ENCODE peak calls at places on chromosomes 7 and 10, in six cellular contexts. J is pancreas, H is esophagus squamous epithelium, N is cardiac muscle cell, W is HCT116, K is AG10803. Q is an unnamed sample.

GRCh38 chr10:53314856-53315255 is 542.3 kb upstream of the MBL2 start:
- DNase-seq in J (no peak), H (no peak), N (peak), W (no peak), K (peak), Q (no peak)

GRCh38 chr10:78600740-78601139 is 468.0 kb upstream of the ZMIZ1 start:
- DNase-seq in J (no peak), H (no peak), N (peak), W (no peak), K (peak), Q (no peak)

GRCh38 chr7:149620961-149621360 is 123.4 kb upstream of the ZNF746 start:
- DNase-seq in J (no peak), H (no peak), N (no peak), W (no peak), K (no peak), Q (peak)

GRCh38 chr10:686155-686931 is 3.1 kb downstream of the DIP2C start:
- DNase-seq in J (no peak), H (no peak), N (no peak), W (no peak), K (no peak), Q (peak)

GRCh38 chr7:134722786-134723322 is 56.6 kb upstream of the CALD1 start:
- DNase-seq in J (no peak), H (no peak), N (no peak), W (no peak), K (no peak), Q (no peak)

GRCh38 chr7:157890921-157891401 is 554.2 kb downstream of the DNAJB6 start:
- DNase-seq in J (no peak), H (no peak), N (no peak), W (no peak), K (no peak), Q (peak)

GRCh38 chr10:60446070-60446833 is 56.6 kb upstream of the ANK3 start:
- DNase-seq in J (no peak), H (no peak), N (peak), W (no peak), K (no peak), Q (no peak)

GRCh38 chr10:80104066-80104926 is 25.8 kb downstream of the TMEM254 start:
- DNase-seq in J (no peak), H (no peak), N (peak), W (no peak), K (peak), Q (peak)

GRCh38 chr7:96729795-96730194 is 20.1 kb upstream of the SEM1 start:
- DNase-seq in J (no peak), H (no peak), N (no peak), W (no peak), K (no peak), Q (no peak)

GRCh38 chr10:126073606-126074005 is 177.2 kb downstream of the FANK1 start:
- DNase-seq in J (no peak), H (no peak), N (no peak), W (no peak), K (peak), Q (no peak)

GRCh38 chr7:142066536-142066935 is 45.0 kb upstream of the MGAM2 start:
- DNase-seq in J (no peak), H (no peak), N (no peak), W (no peak), K (no peak), Q (no peak)

GRCh38 chr10:117818696-117819095 is 228.0 kb downstream of the RAB11FIP2 start:
- DNase-seq in J (no peak), H (no peak), N (no peak), W (no peak), K (peak), Q (no peak)

GRCh38 chr7:43602271-43602670 is 19.4 kb downstream of the STK17A start:
- DNase-seq in J (no peak), H (no peak), N (no peak), W (no peak), K (no peak), Q (no peak)

GRCh38 chr10:82544377-82544776 is 669.4 kb downstream of the NRG3 start:
- DNase-seq in J (no peak), H (no peak), N (no peak), W (no peak), K (no peak), Q (no peak)

GRCh38 chr10:49080071-49080470 is 35.3 kb downstream of the VSTM4 start:
- DNase-seq in J (no peak), H (no peak), N (peak), W (no peak), K (peak), Q (no peak)

GRCh38 chr7:55130079-55130476 is 111.3 kb downstream of the EGFR start:
- DNase-seq in J (no peak), H (no peak), N (peak), W (no peak), K (peak), Q (no peak)

GRCh38 chr7:130598056-130598455 is 70.5 kb downstream of the COPG2 start:
- DNase-seq in J (no peak), H (no peak), N (no peak), W (no peak), K (no peak), Q (no peak)

GRCh38 chr10:116451956-116452720 is 24.5 kb downstream of the PNLIPRP3 start:
- DNase-seq in J (no peak), H (no peak), N (no peak), W (no peak), K (no peak), Q (no peak)

GRCh38 chr7:101243786-101244384 is 996 bp downstream of the FIS1 start:
- DNase-seq in J (peak), H (no peak), N (peak), W (no peak), K (peak), Q (no peak)

GRCh38 chr7:29400435-29400834 is 163.2 kb upstream of the PRR15 start:
- DNase-seq in J (no peak), H (no peak), N (no peak), W (no peak), K (no peak), Q (no peak)

GRCh38 chr10:29737209-29737565 is 102.4 kb upstream of the SVIL start:
- DNase-seq in J (no peak), H (no peak), N (no peak), W (no peak), K (no peak), Q (no peak)

GRCh38 chr7:25360471-25360870 is 132.2 kb upstream of the NPVF start:
- DNase-seq in J (no peak), H (no peak), N (no peak), W (no peak), K (no peak), Q (no peak)

GRCh38 chr10:20855398-20856038 is 41.6 kb downstream of the NEBL start:
- DNase-seq in J (no peak), H (no peak), N (peak), W (no peak), K (peak), Q (no peak)

GRCh38 chr10:132749428-132749780 is 36.5 kb downstream of the NKX6-2 start:
- DNase-seq in J (no peak), H (no peak), N (no peak), W (no peak), K (no peak), Q (no peak)

GRCh38 chr7:94432799-94433198 is 38.1 kb downstream of the COL1A2 start:
- DNase-seq in J (no peak), H (no peak), N (peak), W (no peak), K (peak), Q (no peak)

GRCh38 chr7:85593355-85593754 is 406.5 kb upstream of the SEMA3D start:
- DNase-seq in J (no peak), H (no peak), N (no peak), W (no peak), K (no peak), Q (no peak)

GRCh38 chr7:135914346-135914745 is 62.8 kb downstream of the MTPN start:
- DNase-seq in J (no peak), H (no peak), N (no peak), W (no peak), K (no peak), Q (no peak)

GRCh38 chr10:103197177-103197576 is 4.1 kb upstream of the NT5C2 start:
- DNase-seq in J (no peak), H (no peak), N (peak), W (peak), K (peak), Q (no peak)

GRCh38 chr10:124522903-124523260 is 61.3 kb downstream of the LHPP start:
- DNase-seq in J (no peak), H (no peak), N (no peak), W (no peak), K (no peak), Q (no peak)
- H3K4me3 ChIP-seq in J (no peak), H (peak), N (no peak), W (no peak), K (no peak), Q (peak)

GRCh38 chr10:124450010-124450782 is at the start of gene NKX1-2:
- DNase-seq in J (no peak), H (no peak), N (no peak), W (peak), K (no peak), Q (no peak)

GRCh38 chr10:124450783-124451057 is 885 bp upstream of the NKX1-2 start:
- DNase-seq in J (no peak), H (no peak), N (no peak), W (no peak), K (no peak), Q (no peak)

GRCh38 chr10:124447741-124448466 is 1.9 kb downstream of the NKX1-2 start:
- DNase-seq in J (no peak), H (no peak), N (no peak), W (no peak), K (no peak), Q (no peak)

GRCh38 chr10:124448696-124449169 is 1.1 kb downstream of the NKX1-2 start:
- DNase-seq in J (no peak), H (no peak), N (no peak), W (no peak), K (no peak), Q (no peak)

DNA sequence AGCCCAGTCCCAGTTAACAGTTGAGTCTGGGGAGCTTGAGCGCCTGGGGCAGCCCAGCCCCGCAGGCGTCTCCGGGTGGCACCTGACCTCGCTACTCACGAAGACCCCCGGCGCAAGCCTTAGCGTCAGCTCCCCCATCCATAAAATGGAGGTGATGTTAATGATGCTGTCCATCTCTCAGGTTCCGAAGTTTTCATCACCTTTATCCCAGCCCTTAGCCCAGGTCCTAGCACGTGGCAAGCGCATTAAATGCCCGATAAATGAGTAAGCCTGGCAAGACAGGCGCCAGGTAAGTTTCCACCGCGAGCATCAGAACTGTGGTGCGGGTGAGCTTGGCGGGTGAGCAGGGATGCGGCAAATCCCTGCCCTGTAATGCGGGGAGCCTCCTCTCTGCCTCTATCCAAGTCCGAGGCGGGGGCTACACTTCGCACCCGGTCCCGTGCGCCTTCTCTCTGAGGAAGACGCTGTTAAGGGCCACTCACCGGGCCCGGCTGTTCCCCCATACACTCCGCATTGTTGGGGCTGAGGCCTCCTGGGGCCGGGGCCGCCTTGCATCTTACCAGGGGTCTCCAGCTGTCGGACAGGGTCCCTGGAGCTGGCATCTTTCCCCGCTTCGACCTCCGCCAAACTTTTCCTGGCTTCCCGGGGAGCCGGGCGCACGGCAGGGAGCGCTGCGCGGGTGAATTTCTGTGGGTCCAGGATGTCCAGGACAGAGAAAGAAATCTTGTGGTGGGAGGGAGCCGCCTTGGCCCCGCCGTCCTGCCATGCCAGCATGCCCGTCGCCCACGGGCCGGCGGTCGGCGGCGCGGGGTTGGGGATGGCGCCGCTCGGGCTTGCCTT is 445 bp downstream of the NKX1-2 start:
- DNase-seq in J (no peak), H (no peak), N (no peak), W (no peak), K (no peak), Q (no peak)
- H3K4me3 ChIP-seq in J (no peak), H (peak), N (peak), W (peak), K (no peak), Q (peak)

GRCh38 chr7:92645114-92645497 is 54.9 kb upstream of the FAM133B start:
- DNase-seq in J (no peak), H (no peak), N (peak), W (no peak), K (no peak), Q (no peak)

GRCh38 chr7:92646966-92647625 is 56.9 kb upstream of the FAM133B start:
- DNase-seq in J (no peak), H (no peak), N (no peak), W (no peak), K (no peak), Q (no peak)

GRCh38 chr7:92644406-92645113 is 54.4 kb upstream of the FAM133B start:
- DNase-seq in J (no peak), H (no peak), N (peak), W (no peak), K (peak), Q (no peak)

GRCh38 chr7:92643821-92644220 is 53.6 kb upstream of the FAM133B start:
- DNase-seq in J (no peak), H (no peak), N (peak), W (no peak), K (no peak), Q (no peak)

DNA sequence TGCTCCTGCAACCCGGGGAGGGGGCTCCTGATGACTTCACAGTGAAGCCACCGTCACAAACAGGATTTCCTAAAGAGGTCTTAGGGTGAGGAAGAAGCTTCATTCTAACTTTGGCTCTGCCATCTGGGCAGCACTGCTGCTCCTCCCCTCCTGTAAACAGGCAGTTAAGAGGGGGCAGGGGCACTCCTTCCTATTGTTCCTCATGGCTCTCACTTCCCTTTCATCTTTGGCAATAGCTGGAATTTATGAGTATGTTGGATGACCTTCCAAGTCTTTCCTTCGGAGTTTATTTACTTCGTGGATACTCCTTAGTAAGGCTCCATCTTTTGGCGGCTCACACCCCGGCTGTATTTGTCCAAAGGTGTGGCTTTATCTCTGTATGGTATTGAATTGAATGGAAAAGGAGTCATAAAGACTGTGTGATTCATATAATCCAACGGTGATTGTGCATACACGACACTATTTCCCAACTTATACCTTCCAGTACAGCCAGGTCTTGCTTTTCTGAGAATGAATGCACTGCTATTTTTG is 55.4 kb upstream of the FAM133B start:
- DNase-seq in J (no peak), H (no peak), N (peak), W (peak), K (no peak), Q (no peak)
- H3K4me3 ChIP-seq in J (no peak), H (no peak), N (no peak), W (no peak), K (no peak), Q (no peak)

GRCh38 chr10:71316081-71316785 is 2.8 kb upstream of the SLC29A3 start:
- DNase-seq in J (no peak), H (no peak), N (peak), W (no peak), K (peak), Q (no peak)

GRCh38 chr10:71312220-71312619 is 6.8 kb upstream of the SLC29A3 start:
- DNase-seq in J (no peak), H (no peak), N (no peak), W (no peak), K (no peak), Q (no peak)

GRCh38 chr10:71312840-71313789 is 5.9 kb upstream of the SLC29A3 start:
- DNase-seq in J (no peak), H (no peak), N (peak), W (no peak), K (peak), Q (peak)

GRCh38 chr10:71314694-71315225 is 4.3 kb upstream of the SLC29A3 start:
- DNase-seq in J (no peak), H (no peak), N (no peak), W (no peak), K (no peak), Q (no peak)

GRCh38 chr10:71314028-71314693 is 4.9 kb upstream of the SLC29A3 start:
- DNase-seq in J (peak), H (peak), N (peak), W (peak), K (peak), Q (no peak)
- H3K4me3 ChIP-seq in J (no peak), H (peak), N (peak), W (no peak), K (peak), Q (peak)

DNA sequence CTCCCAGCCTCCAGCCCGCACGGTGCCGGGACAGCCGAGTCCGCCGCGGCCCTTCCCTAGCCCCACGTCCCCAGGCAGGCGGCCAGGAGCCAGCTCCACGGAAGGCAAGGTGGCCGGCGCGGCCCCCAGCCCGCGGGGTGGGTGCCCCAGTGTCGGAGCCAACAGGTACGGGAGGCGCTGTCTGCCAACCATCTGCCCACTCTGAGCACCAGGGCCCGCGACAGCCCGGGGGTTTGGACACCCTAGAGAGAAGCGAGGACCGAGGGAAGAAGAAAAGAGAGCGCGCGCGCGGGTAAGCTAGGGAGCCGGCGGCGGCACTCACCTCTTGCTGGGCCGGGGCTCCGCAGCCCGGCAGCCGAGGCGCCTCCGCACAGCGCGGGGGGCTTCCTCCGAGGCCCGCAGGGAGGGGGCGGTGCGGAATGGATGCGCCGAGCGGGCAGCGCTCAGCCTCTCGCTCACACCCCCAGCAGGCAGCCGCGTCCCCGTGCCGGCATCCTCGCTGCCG is 75.7 kb downstream of the CALN1 start:
- DNase-seq in J (peak), H (no peak), N (no peak), W (no peak), K (no peak), Q (no peak)
- H3K4me3 ChIP-seq in J (peak), H (peak), N (peak), W (no peak), K (no peak), Q (peak)

GRCh38 chr7:73906874-73907273 is 45.9 kb downstream of the TMEM270 start:
- DNase-seq in J (no peak), H (no peak), N (no peak), W (no peak), K (no peak), Q (peak)
- H3K4me3 ChIP-seq in J (no peak), H (no peak), N (no peak), W (no peak), K (no peak), Q (no peak)

GRCh38 chr10:112913255-112913654 is 36.8 kb upstream of the TCF7L2 start:
- DNase-seq in J (no peak), H (no peak), N (no peak), W (no peak), K (no peak), Q (no peak)

GRCh38 chr10:112914288-112914952 is 35.6 kb upstream of the TCF7L2 start:
- DNase-seq in J (no peak), H (no peak), N (no peak), W (no peak), K (no peak), Q (no peak)

GRCh38 chr10:112917676-112918075 is 32.4 kb upstream of the TCF7L2 start:
- DNase-seq in J (no peak), H (no peak), N (no peak), W (no peak), K (no peak), Q (no peak)

GRCh38 chr10:112913661-112914287 is 36.3 kb upstream of the TCF7L2 start:
- DNase-seq in J (no peak), H (no peak), N (no peak), W (no peak), K (no peak), Q (no peak)

DNA sequence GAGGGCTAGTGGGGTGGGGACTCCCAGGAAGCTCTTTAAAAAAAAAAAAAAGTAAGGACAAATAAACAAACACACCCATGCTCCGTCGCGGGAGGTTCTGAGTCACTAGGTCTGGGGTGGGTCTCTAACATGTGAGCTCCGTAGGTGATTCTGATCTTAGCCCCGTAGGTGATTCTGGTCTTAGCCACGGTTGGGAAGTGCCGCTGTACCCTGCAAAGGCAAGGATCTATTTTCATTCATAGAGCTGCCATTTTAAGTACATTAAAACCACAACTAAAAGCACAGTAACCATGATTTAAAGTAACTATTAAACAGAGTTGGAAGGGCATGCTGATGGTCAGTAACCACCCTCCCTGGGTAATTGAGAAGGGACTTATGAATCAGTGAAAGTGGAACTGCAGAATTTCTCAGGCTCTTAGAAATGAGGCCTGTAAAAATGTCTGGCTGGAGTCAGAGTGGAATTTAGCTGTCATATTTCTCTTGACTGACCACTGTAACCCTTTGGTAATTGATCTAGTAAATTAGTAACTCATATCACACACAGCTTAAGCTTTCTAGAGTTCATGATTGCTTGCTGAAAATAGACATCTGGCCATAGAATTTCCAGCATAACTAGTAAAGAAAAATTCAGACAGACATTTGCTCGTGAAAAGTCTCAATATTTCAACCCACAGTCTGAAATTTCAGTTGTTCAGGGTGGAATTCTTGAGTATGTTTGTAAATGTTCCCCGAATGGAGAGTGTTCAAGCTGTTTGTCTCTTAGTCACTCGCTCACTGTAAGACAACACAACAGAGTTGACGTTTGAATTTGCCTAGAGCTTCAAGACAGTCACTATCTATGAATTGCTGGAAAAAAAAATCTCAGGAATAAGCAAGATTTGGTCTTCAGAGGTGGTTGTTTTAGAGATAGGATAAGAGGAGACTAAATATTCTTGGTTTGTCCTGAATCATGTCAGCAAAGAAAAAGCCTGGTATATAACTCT is 34.2 kb upstream of the TCF7L2 start:
- DNase-seq in J (peak), H (no peak), N (no peak), W (peak), K (peak), Q (no peak)
- H3K4me3 ChIP-seq in J (no peak), H (no peak), N (no peak), W (peak), K (no peak), Q (no peak)